ENCODE peak calls at places on chromosomes 11 and 22, in nine cellular contexts. C is thoracic aorta, B is breast epithelium, I is prostate gland, Y is WERI-Rb-1, H is right atrium auricular region, X is bronchial epithelial cell, O is endodermal cell, G is spleen. S is an unnamed sample.

GRCh38 chr22:21451545-21452520 is 15.4 kb upstream of the TMEM191C start:
- DNase-seq in C (no peak), B (no peak), I (peak), Y (no peak), H (peak), X (no peak), O (peak), G (peak), S (no peak)

GRCh38 chr22:36510966-36511881 is 4.4 kb upstream of the FOXRED2 start:
- DNase-seq in C (no peak), B (no peak), I (no peak), Y (peak), H (no peak), X (peak), O (peak), G (no peak), S (no peak)

GRCh38 chr11:118918686-118919280 is 6.9 kb downstream of the BCL9L start:
- DNase-seq in C (no peak), B (no peak), I (no peak), Y (no peak), H (no peak), X (no peak), O (no peak), G (no peak), S (no peak)

GRCh38 chr11:68373810-68374501 is 61.6 kb downstream of the LRP5 start:
- DNase-seq in C (no peak), B (no peak), I (peak), Y (peak), H (peak), X (no peak), O (no peak), G (no peak), S (peak)

GRCh38 chr11:72084960-72085359 is 4.3 kb downstream of the LRRC51 start:
- DNase-seq in C (no peak), B (no peak), I (no peak), Y (no peak), H (no peak), X (no peak), O (no peak), G (no peak), S (no peak)

GRCh38 chr22:50530280-50530856 is 556 bp upstream of the TYMP start:
- DNase-seq in C (no peak), B (peak), I (peak), Y (no peak), H (peak), X (peak), O (peak), G (peak), S (peak)

GRCh38 chr11:119739021-119739703 is 10.2 kb upstream of the NECTIN1 start:
- DNase-seq in C (no peak), B (no peak), I (no peak), Y (no peak), H (no peak), X (no peak), O (no peak), G (no peak), S (no peak)

GRCh38 chr11:8297781-8298440 is 34.2 kb upstream of the LMO1 start:
- DNase-seq in C (no peak), B (no peak), I (no peak), Y (no peak), H (no peak), X (no peak), O (peak), G (peak), S (no peak)

GRCh38 chr22:26660961-26661578 is 3.7 kb downstream of the MIAT start:
- DNase-seq in C (no peak), B (no peak), I (no peak), Y (peak), H (no peak), X (peak), O (peak), G (peak), S (no peak)

GRCh38 chr11:1414650-1415049 is 24.9 kb downstream of the BRSK2 start:
- DNase-seq in C (no peak), B (no peak), I (no peak), Y (no peak), H (no peak), X (no peak), O (no peak), G (no peak), S (no peak)

GRCh38 chr22:35912668-35913067 is 116.0 kb downstream of the RBFOX2 start:
- DNase-seq in C (no peak), B (no peak), I (no peak), Y (no peak), H (no peak), X (no peak), O (no peak), G (no peak), S (no peak)

GRCh38 chr11:114343493-114343892 is 47.3 kb downstream of the NNMT start:
- DNase-seq in C (no peak), B (no peak), I (no peak), Y (no peak), H (no peak), X (no peak), O (no peak), G (no peak), S (no peak)

GRCh38 chr11:104783241-104783640 is 115.0 kb downstream of the CASP12 start:
- DNase-seq in C (no peak), B (no peak), I (no peak), Y (no peak), H (no peak), X (no peak), O (no peak), G (no peak), S (no peak)

GRCh38 chr11:47247502-47247901 is 1.1 kb downstream of the ACP2 start:
- DNase-seq in C (no peak), B (no peak), I (no peak), Y (no peak), H (no peak), X (no peak), O (no peak), G (no peak), S (no peak)

GRCh38 chr11:79253280-79253679 is 187.6 kb downstream of the TENM4 start:
- DNase-seq in C (no peak), B (no peak), I (no peak), Y (no peak), H (no peak), X (no peak), O (no peak), G (no peak), S (no peak)

GRCh38 chr11:63536669-63537292 is at the start of gene PLAAT4:
- DNase-seq in C (no peak), B (no peak), I (peak), Y (no peak), H (peak), X (no peak), O (no peak), G (no peak), S (no peak)

GRCh38 chr11:119933584-119933983 is 204.3 kb downstream of the TRIM29 start:
- DNase-seq in C (no peak), B (no peak), I (no peak), Y (no peak), H (no peak), X (no peak), O (peak), G (no peak), S (no peak)

DNA sequence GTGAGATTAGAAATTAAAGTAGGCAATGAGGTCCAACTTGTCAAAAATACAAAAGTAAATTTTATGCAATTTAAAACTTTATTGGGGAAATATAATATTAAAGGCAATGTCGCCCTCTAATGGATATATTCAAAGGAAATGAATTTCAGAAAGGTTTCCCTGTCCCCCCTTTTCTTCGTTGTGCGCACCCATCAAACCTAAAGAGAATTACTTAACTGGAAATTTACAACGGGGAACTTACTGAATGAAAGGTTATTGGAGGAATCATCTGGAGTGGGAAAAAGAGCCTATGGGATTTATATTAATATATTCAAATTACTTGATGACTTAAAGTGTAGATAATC is 1.7 kb upstream of the ABTB2 start:
- DNase-seq in C (no peak), B (no peak), I (no peak), Y (no peak), H (no peak), X (no peak), O (no peak), G (no peak), S (no peak)
- TF ChIP-seq CTCF in C (peak), B (no peak), I (peak), Y (no peak), H (no peak), X (no peak), O (peak), G (peak), S (no peak)

DNA sequence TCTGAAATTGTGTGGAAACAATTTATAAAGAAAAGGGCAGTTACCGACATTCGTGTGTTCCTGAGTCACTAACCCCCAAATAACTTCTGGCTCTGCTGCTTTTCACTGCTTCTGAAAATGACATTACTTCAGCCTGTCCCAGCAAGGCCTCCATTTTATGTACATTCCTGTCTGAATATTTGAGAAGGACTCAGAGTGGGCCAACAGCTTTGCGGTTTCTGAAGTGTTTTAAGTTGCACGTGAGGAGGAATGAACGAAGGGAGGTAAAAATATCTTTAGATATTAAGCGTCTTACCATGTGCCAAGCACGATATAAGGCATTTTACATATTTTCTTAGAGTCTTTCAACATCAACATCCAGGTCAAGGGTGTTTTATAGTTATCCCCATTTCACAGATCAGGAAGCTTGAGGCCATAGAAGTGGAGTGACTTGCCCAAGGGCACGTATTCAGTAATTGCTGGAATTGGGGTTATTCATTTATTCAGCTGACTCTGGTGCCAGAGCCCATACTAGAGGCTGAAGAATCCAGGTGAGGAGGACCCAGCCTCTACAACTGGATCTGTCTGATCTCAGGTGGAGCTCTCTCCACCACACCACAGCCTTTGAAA is 30.8 kb upstream of the WNT11 start:
- DNase-seq in C (no peak), B (no peak), I (no peak), Y (no peak), H (no peak), X (no peak), O (no peak), G (no peak), S (no peak)
- H3K4me3 ChIP-seq in C (no peak), B (no peak), I (no peak), Y (no peak), H (no peak), X (no peak), O (peak), G (no peak), S (no peak)

GRCh38 chr11:20712912-20713311 is 43.5 kb downstream of the NELL1 start:
- DNase-seq in C (no peak), B (no peak), I (no peak), Y (no peak), H (no peak), X (no peak), O (peak), G (no peak), S (no peak)
- TF ChIP-seq CTCF in C (no peak), B (no peak), I (no peak), Y (no peak), H (no peak), X (no peak), O (peak), G (no peak), S (no peak)

GRCh38 chr22:29569011-29569678 is 11.8 kb downstream of the NIPSNAP1 start:
- DNase-seq in C (no peak), B (no peak), I (no peak), Y (no peak), H (no peak), X (no peak), O (no peak), G (no peak), S (no peak)
- H3K4me3 ChIP-seq in C (no peak), B (no peak), I (no peak), Y (no peak), H (no peak), X (no peak), O (no peak), G (no peak), S (no peak)

GRCh38 chr11:70155386-70155785 is 47.7 kb upstream of the FADD start:
- DNase-seq in C (no peak), B (peak), I (peak), Y (no peak), H (no peak), X (no peak), O (no peak), G (no peak), S (no peak)

GRCh38 chr11:70156291-70157037 is 46.6 kb upstream of the FADD start:
- DNase-seq in C (no peak), B (peak), I (peak), Y (no peak), H (no peak), X (peak), O (no peak), G (no peak), S (no peak)

GRCh38 chr11:70158757-70159389 is 44.2 kb upstream of the FADD start:
- DNase-seq in C (no peak), B (no peak), I (no peak), Y (no peak), H (no peak), X (no peak), O (no peak), G (no peak), S (no peak)

GRCh38 chr11:70159612-70160570 is 43.2 kb upstream of the FADD start:
- DNase-seq in C (peak), B (peak), I (peak), Y (no peak), H (no peak), X (peak), O (no peak), G (no peak), S (no peak)

GRCh38 chr11:70158201-70158600 is 44.9 kb upstream of the FADD start:
- DNase-seq in C (no peak), B (no peak), I (no peak), Y (peak), H (no peak), X (no peak), O (peak), G (no peak), S (no peak)
- TF ChIP-seq CTCF in C (peak), B (no peak), I (no peak), Y (peak), H (no peak), X (peak), O (peak), G (no peak), S (peak)

S was measured in LNCaP clone FGC.